ENCODE peak calls at places on chromosome 18, in ten cellular contexts. One of them, this sample, is unnamed.

GRCh38 chr18:41396861-41397260 is 558.2 kb upstream of the PIK3C3 start:
- DNase-seq in bronchial epithelial cell: peak
- DNase-seq in astrocyte: no peak
- DNase-seq in epithelial cell of esophagus: peak
- DNase-seq in right atrium auricular region: no peak
- DNase-seq in BJ: no peak
- DNase-seq in Peyer's patch: no peak
- DNase-seq in fibroblast of lung: no peak
- DNase-seq in psoas muscle: no peak
- DNase-seq in CD4-positive, alpha-beta memory T cell: no peak
- DNase-seq in this sample: no peak

GRCh38 chr18:28027755-28028154 is 149.2 kb downstream of the CDH2 start:
- DNase-seq in bronchial epithelial cell: no peak
- DNase-seq in astrocyte: no peak
- DNase-seq in epithelial cell of esophagus: no peak
- DNase-seq in right atrium auricular region: no peak
- DNase-seq in BJ: no peak
- DNase-seq in Peyer's patch: no peak
- DNase-seq in fibroblast of lung: no peak
- DNase-seq in psoas muscle: no peak
- DNase-seq in CD4-positive, alpha-beta memory T cell: no peak
- DNase-seq in this sample: no peak

GRCh38 chr18:44579028-44579692 is 101.5 kb upstream of the SETBP1 start:
- DNase-seq in bronchial epithelial cell: peak
- DNase-seq in astrocyte: peak
- DNase-seq in epithelial cell of esophagus: peak
- DNase-seq in right atrium auricular region: no peak
- DNase-seq in BJ: no peak
- DNase-seq in Peyer's patch: no peak
- DNase-seq in fibroblast of lung: peak
- DNase-seq in psoas muscle: no peak
- DNase-seq in CD4-positive, alpha-beta memory T cell: no peak
- DNase-seq in this sample: peak

GRCh38 chr18:77103991-77104521 is 28.5 kb downstream of the MBP start:
- DNase-seq in bronchial epithelial cell: no peak
- DNase-seq in astrocyte: no peak
- DNase-seq in epithelial cell of esophagus: no peak
- DNase-seq in right atrium auricular region: peak
- DNase-seq in BJ: no peak
- DNase-seq in Peyer's patch: no peak
- DNase-seq in fibroblast of lung: peak
- DNase-seq in psoas muscle: peak
- DNase-seq in CD4-positive, alpha-beta memory T cell: no peak
- DNase-seq in this sample: peak

GRCh38 chr18:35703043-35703688 is 121.6 kb downstream of the GALNT1 start:
- DNase-seq in bronchial epithelial cell: no peak
- DNase-seq in astrocyte: peak
- DNase-seq in epithelial cell of esophagus: peak
- DNase-seq in right atrium auricular region: no peak
- DNase-seq in BJ: no peak
- DNase-seq in Peyer's patch: no peak
- DNase-seq in fibroblast of lung: peak
- DNase-seq in psoas muscle: no peak
- DNase-seq in CD4-positive, alpha-beta memory T cell: no peak
- DNase-seq in this sample: no peak

GRCh38 chr18:25725461-25725860 is 365.0 kb downstream of the SS18 start:
- DNase-seq in bronchial epithelial cell: no peak
- DNase-seq in astrocyte: no peak
- DNase-seq in epithelial cell of esophagus: no peak
- DNase-seq in right atrium auricular region: no peak
- DNase-seq in BJ: no peak
- DNase-seq in Peyer's patch: no peak
- DNase-seq in fibroblast of lung: no peak
- DNase-seq in psoas muscle: no peak
- DNase-seq in CD4-positive, alpha-beta memory T cell: no peak
- DNase-seq in this sample: no peak

GRCh38 chr18:9771261-9771976 is 63.3 kb downstream of the RAB31 start:
- DNase-seq in bronchial epithelial cell: peak
- DNase-seq in astrocyte: peak
- DNase-seq in epithelial cell of esophagus: peak
- DNase-seq in right atrium auricular region: peak
- DNase-seq in BJ: no peak
- DNase-seq in Peyer's patch: peak
- DNase-seq in fibroblast of lung: peak
- DNase-seq in psoas muscle: peak
- DNase-seq in CD4-positive, alpha-beta memory T cell: peak
- DNase-seq in this sample: peak

GRCh38 chr18:72673242-72673641 is 129.1 kb upstream of the CBLN2 start:
- DNase-seq in bronchial epithelial cell: no peak
- DNase-seq in astrocyte: no peak
- DNase-seq in epithelial cell of esophagus: no peak
- DNase-seq in right atrium auricular region: no peak
- DNase-seq in BJ: no peak
- DNase-seq in Peyer's patch: no peak
- DNase-seq in fibroblast of lung: no peak
- DNase-seq in psoas muscle: no peak
- DNase-seq in CD4-positive, alpha-beta memory T cell: no peak
- DNase-seq in this sample: no peak

GRCh38 chr18:13987956-13988355 is 72.6 kb upstream of the MC2R start:
- DNase-seq in bronchial epithelial cell: no peak
- DNase-seq in astrocyte: no peak
- DNase-seq in epithelial cell of esophagus: no peak
- DNase-seq in right atrium auricular region: no peak
- DNase-seq in BJ: no peak
- DNase-seq in Peyer's patch: no peak
- DNase-seq in fibroblast of lung: no peak
- DNase-seq in psoas muscle: no peak
- DNase-seq in CD4-positive, alpha-beta memory T cell: no peak
- DNase-seq in this sample: no peak

GRCh38 chr18:13983506-13983905 is 68.2 kb upstream of the MC2R start:
- DNase-seq in bronchial epithelial cell: no peak
- DNase-seq in astrocyte: no peak
- DNase-seq in epithelial cell of esophagus: no peak
- DNase-seq in right atrium auricular region: no peak
- DNase-seq in BJ: no peak
- DNase-seq in Peyer's patch: no peak
- DNase-seq in fibroblast of lung: no peak
- DNase-seq in psoas muscle: no peak
- DNase-seq in CD4-positive, alpha-beta memory T cell: no peak
- DNase-seq in this sample: no peak

GRCh38 chr18:13984080-13984479 is 68.7 kb upstream of the MC2R start:
- DNase-seq in bronchial epithelial cell: peak
- DNase-seq in astrocyte: no peak
- DNase-seq in epithelial cell of esophagus: no peak
- DNase-seq in right atrium auricular region: no peak
- DNase-seq in BJ: no peak
- DNase-seq in Peyer's patch: no peak
- DNase-seq in fibroblast of lung: no peak
- DNase-seq in psoas muscle: no peak
- DNase-seq in CD4-positive, alpha-beta memory T cell: no peak
- DNase-seq in this sample: no peak

DNA sequence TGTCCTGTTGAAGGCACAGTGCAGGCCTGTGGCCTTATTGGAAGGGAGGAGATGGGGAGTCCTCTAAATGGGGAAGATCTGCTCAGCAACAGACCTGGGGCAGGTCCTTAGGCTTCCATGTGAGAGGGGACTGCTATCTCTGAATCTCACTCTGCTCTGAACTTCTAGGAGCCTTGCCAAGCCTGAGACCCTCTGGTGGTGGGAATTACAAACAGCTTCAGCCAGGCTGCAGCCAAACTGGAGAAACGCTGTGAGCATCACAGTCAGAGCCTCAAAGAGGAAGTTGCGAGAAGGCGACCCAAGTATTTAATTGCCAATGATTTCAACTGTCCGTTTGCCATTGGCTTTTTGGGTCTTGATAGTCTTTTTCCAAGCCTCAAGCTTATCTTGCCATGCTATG is 66.8 kb upstream of the MC2R start:
- DNase-seq in bronchial epithelial cell: no peak
- DNase-seq in astrocyte: no peak
- DNase-seq in epithelial cell of esophagus: no peak
- DNase-seq in right atrium auricular region: no peak
- DNase-seq in BJ: no peak
- DNase-seq in Peyer's patch: no peak
- DNase-seq in fibroblast of lung: no peak
- DNase-seq in psoas muscle: no peak
- DNase-seq in CD4-positive, alpha-beta memory T cell: no peak
- DNase-seq in this sample: no peak
- H3K4me3 ChIP-seq in bronchial epithelial cell: no peak
- H3K4me3 ChIP-seq in astrocyte: no peak
- H3K4me3 ChIP-seq in epithelial cell of esophagus: no peak
- H3K4me3 ChIP-seq in right atrium auricular region: no peak
- H3K4me3 ChIP-seq in BJ: no peak
- H3K4me3 ChIP-seq in Peyer's patch: no peak
- H3K4me3 ChIP-seq in fibroblast of lung: no peak
- H3K4me3 ChIP-seq in psoas muscle: no peak
- H3K4me3 ChIP-seq in CD4-positive, alpha-beta memory T cell: no peak
- H3K4me3 ChIP-seq in this sample: no peak

DNA sequence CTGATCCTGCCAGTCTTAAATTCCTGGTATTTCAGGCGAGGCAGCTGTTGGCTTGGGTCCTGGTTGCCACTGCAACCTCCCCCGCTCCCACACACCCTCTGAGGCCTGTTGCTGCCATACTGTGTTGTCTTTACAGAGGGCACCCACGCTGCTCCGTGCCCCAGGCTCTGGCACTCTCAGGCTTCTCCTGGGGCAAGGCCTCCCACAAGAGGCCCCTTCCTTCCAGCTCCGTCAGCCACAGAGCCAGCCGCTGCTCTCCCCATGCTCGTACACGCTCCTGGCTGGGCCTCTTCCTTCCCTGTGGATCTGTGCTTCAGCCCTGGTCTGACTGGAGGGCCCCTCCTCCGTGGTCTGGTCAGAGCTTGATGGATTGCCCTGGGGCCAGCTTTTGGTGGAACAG is 8.6 kb downstream of the CABLES1 start:
- DNase-seq in bronchial epithelial cell: no peak
- DNase-seq in astrocyte: peak
- DNase-seq in epithelial cell of esophagus: no peak
- DNase-seq in right atrium auricular region: no peak
- DNase-seq in BJ: no peak
- DNase-seq in Peyer's patch: no peak
- DNase-seq in fibroblast of lung: peak
- DNase-seq in psoas muscle: no peak
- DNase-seq in CD4-positive, alpha-beta memory T cell: no peak
- DNase-seq in this sample: no peak
- H3K4me3 ChIP-seq in bronchial epithelial cell: no peak
- H3K4me3 ChIP-seq in astrocyte: no peak
- H3K4me3 ChIP-seq in epithelial cell of esophagus: no peak
- H3K4me3 ChIP-seq in right atrium auricular region: no peak
- H3K4me3 ChIP-seq in BJ: no peak
- H3K4me3 ChIP-seq in Peyer's patch: no peak
- H3K4me3 ChIP-seq in fibroblast of lung: no peak
- H3K4me3 ChIP-seq in psoas muscle: no peak
- H3K4me3 ChIP-seq in CD4-positive, alpha-beta memory T cell: no peak
- H3K4me3 ChIP-seq in this sample: no peak

GRCh38 chr18:48078448-48078847 is 148.0 kb upstream of the SMAD2 start:
- DNase-seq in bronchial epithelial cell: no peak
- DNase-seq in astrocyte: no peak
- DNase-seq in epithelial cell of esophagus: no peak
- DNase-seq in right atrium auricular region: no peak
- DNase-seq in BJ: no peak
- DNase-seq in Peyer's patch: no peak
- DNase-seq in fibroblast of lung: no peak
- DNase-seq in psoas muscle: no peak
- DNase-seq in CD4-positive, alpha-beta memory T cell: no peak
- DNase-seq in this sample: no peak

GRCh38 chr18:48080546-48080945 is 150.1 kb upstream of the SMAD2 start:
- DNase-seq in bronchial epithelial cell: no peak
- DNase-seq in astrocyte: no peak
- DNase-seq in epithelial cell of esophagus: no peak
- DNase-seq in right atrium auricular region: no peak
- DNase-seq in BJ: no peak
- DNase-seq in Peyer's patch: no peak
- DNase-seq in fibroblast of lung: no peak
- DNase-seq in psoas muscle: no peak
- DNase-seq in CD4-positive, alpha-beta memory T cell: no peak
- DNase-seq in this sample: no peak

GRCh38 chr18:48076461-48076860 is 146.0 kb upstream of the SMAD2 start:
- DNase-seq in bronchial epithelial cell: no peak
- DNase-seq in astrocyte: no peak
- DNase-seq in epithelial cell of esophagus: no peak
- DNase-seq in right atrium auricular region: no peak
- DNase-seq in BJ: no peak
- DNase-seq in Peyer's patch: no peak
- DNase-seq in fibroblast of lung: no peak
- DNase-seq in psoas muscle: no peak
- DNase-seq in CD4-positive, alpha-beta memory T cell: no peak
- DNase-seq in this sample: no peak

GRCh38 chr18:48077291-48077690 is 146.8 kb upstream of the SMAD2 start:
- DNase-seq in bronchial epithelial cell: peak
- DNase-seq in astrocyte: no peak
- DNase-seq in epithelial cell of esophagus: peak
- DNase-seq in right atrium auricular region: no peak
- DNase-seq in BJ: no peak
- DNase-seq in Peyer's patch: no peak
- DNase-seq in fibroblast of lung: no peak
- DNase-seq in psoas muscle: no peak
- DNase-seq in CD4-positive, alpha-beta memory T cell: no peak
- DNase-seq in this sample: no peak

GRCh38 chr18:48079885-48080284 is 149.4 kb upstream of the SMAD2 start:
- DNase-seq in bronchial epithelial cell: no peak
- DNase-seq in astrocyte: no peak
- DNase-seq in epithelial cell of esophagus: no peak
- DNase-seq in right atrium auricular region: no peak
- DNase-seq in BJ: no peak
- DNase-seq in Peyer's patch: no peak
- DNase-seq in fibroblast of lung: no peak
- DNase-seq in psoas muscle: no peak
- DNase-seq in CD4-positive, alpha-beta memory T cell: no peak
- DNase-seq in this sample: no peak
- H3K4me3 ChIP-seq in bronchial epithelial cell: no peak
- H3K4me3 ChIP-seq in astrocyte: no peak
- H3K4me3 ChIP-seq in epithelial cell of esophagus: no peak
- H3K4me3 ChIP-seq in right atrium auricular region: no peak
- H3K4me3 ChIP-seq in BJ: no peak
- H3K4me3 ChIP-seq in Peyer's patch: no peak
- H3K4me3 ChIP-seq in fibroblast of lung: no peak
- H3K4me3 ChIP-seq in psoas muscle: no peak
- H3K4me3 ChIP-seq in CD4-positive, alpha-beta memory T cell: no peak
- H3K4me3 ChIP-seq in this sample: no peak

DNA sequence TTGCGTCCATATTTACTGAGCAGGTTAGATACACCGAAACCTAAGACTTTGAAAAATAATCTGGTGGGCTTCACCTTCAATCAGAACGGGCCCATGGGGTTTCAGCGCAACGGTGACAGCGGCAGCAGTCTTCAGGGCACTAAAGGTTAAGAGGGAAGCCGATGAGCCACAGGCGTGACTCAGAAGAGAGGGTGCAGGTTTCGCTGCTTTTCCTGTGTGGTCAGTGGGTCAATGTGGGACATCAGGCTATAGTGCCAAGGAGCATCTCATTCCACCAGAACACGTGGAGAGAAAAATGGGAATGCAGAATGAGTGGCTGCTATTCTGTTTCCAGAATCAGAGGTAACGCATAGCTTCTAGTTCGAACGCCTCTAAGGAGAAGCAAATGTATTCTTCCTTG is 8.9 kb downstream of the PTGR3 start:
- DNase-seq in bronchial epithelial cell: no peak
- DNase-seq in astrocyte: no peak
- DNase-seq in epithelial cell of esophagus: no peak
- DNase-seq in right atrium auricular region: no peak
- DNase-seq in BJ: no peak
- DNase-seq in Peyer's patch: no peak
- DNase-seq in fibroblast of lung: no peak
- DNase-seq in psoas muscle: peak
- DNase-seq in CD4-positive, alpha-beta memory T cell: no peak
- DNase-seq in this sample: no peak
- H3K4me3 ChIP-seq in bronchial epithelial cell: no peak
- H3K4me3 ChIP-seq in astrocyte: no peak
- H3K4me3 ChIP-seq in epithelial cell of esophagus: no peak
- H3K4me3 ChIP-seq in right atrium auricular region: no peak
- H3K4me3 ChIP-seq in BJ: no peak
- H3K4me3 ChIP-seq in Peyer's patch: no peak
- H3K4me3 ChIP-seq in fibroblast of lung: no peak
- H3K4me3 ChIP-seq in psoas muscle: peak
- H3K4me3 ChIP-seq in CD4-positive, alpha-beta memory T cell: no peak
- H3K4me3 ChIP-seq in this sample: no peak

This sample was measured in choroid plexus epithelial cell.